ENCODE peak calls at places on chromosome 13, in five cellular contexts. L, S, W, D and R are unnamed samples.

GRCh38 chr13:110912651-110913051 is 2.2 kb downstream of the ANKRD10 start:
- DNase-seq in L (no peak), S (no peak), W (no peak), D (no peak), R (no peak)

GRCh38 chr13:77729502-77730221 is 32.2 kb downstream of the SLAIN1 start:
- DNase-seq in L (no peak), S (no peak), W (no peak), D (peak; percentile 36), R (no peak)

GRCh38 chr13:39616087-39616694 is 13.2 kb upstream of the LHFPL6 start:
- DNase-seq in L (peak; percentile 39), S (peak; percentile 54), W (peak; percentile 18), D (peak; percentile 16), R (peak; percentile 12)

GRCh38 chr13:108676620-108677019 is 47.2 kb downstream of the MYO16 start:
- DNase-seq in L (no peak), S (no peak), W (no peak), D (no peak), R (no peak)

GRCh38 chr13:105979131-105979530 is 556.3 kb downstream of the EFNB2 start:
- DNase-seq in L (no peak), S (no peak), W (no peak), D (no peak), R (no peak)

GRCh38 chr13:107650081-107650701 is 565.1 kb downstream of the LIG4 start:
- DNase-seq in L (peak; percentile 21), S (peak; percentile 63), W (peak; percentile 65), D (peak; percentile 15), R (no peak)

GRCh38 chr13:83229574-83230300 is 652.5 kb downstream of the SLITRK1 start:
- DNase-seq in L (no peak), S (no peak), W (no peak), D (no peak), R (no peak)

GRCh38 chr13:89550842-89551422 is 1796.6 kb upstream of the MIR17HG start:
- DNase-seq in L (no peak), S (no peak), W (no peak), D (no peak), R (no peak)

GRCh38 chr13:28611654-28612131 is 47.2 kb upstream of the POMP start:
- DNase-seq in L (no peak), S (no peak), W (no peak), D (peak; percentile 4), R (no peak)

GRCh38 chr13:91459485-91459884 is 61.1 kb downstream of the GPC5 start:
- DNase-seq in L (no peak), S (no peak), W (no peak), D (no peak), R (no peak)

GRCh38 chr13:61370520-61370919 is 45.1 kb downstream of the PCDH20 start:
- DNase-seq in L (peak; percentile 3), S (no peak), W (no peak), D (no peak), R (no peak)

GRCh38 chr13:99416411-99417121 is 84.7 kb upstream of the TM9SF2 start:
- DNase-seq in L (no peak), S (no peak), W (no peak), D (no peak), R (no peak)

GRCh38 chr13:19634129-19634740 is 776 bp downstream of the MPHOSPH8 start:
- DNase-seq in L (no peak), S (no peak), W (peak; percentile 61), D (no peak), R (no peak)

GRCh38 chr13:113589251-113589960 is 4.9 kb downstream of the TFDP1 start:
- DNase-seq in L (no peak), S (no peak), W (no peak), D (no peak), R (no peak)

GRCh38 chr13:98524793-98525192 is 52.1 kb downstream of the STK24 start:
- DNase-seq in L (no peak), S (no peak), W (no peak), D (no peak), R (no peak)

GRCh38 chr13:92500192-92500591 is 726.4 kb upstream of the GPC6 start:
- DNase-seq in L (peak; percentile 5), S (no peak), W (no peak), D (no peak), R (no peak)

GRCh38 chr13:72782717-72783116 is 784 bp downstream of the PIBF1 start:
- DNase-seq in L (no peak), S (no peak), W (no peak), D (no peak), R (no peak)

GRCh38 chr13:39998166-39998565 is 342.7 kb downstream of the COG6 start:
- DNase-seq in L (no peak), S (no peak), W (no peak), D (peak; percentile 7), R (no peak)

GRCh38 chr13:20160346-20161274 is at the start of gene GJA3:
- DNase-seq in L (no peak), S (peak; percentile 23), W (no peak), D (peak; percentile 57), R (no peak)

GRCh38 chr13:113405481-113406300 is 41.8 kb upstream of the GRTP1 start:
- DNase-seq in L (no peak), S (no peak), W (no peak), D (no peak), R (peak; percentile 63)

GRCh38 chr13:100875392-100876043 is 200.9 kb upstream of the TMTC4 start:
- DNase-seq in L (peak; percentile 85), S (no peak), W (no peak), D (no peak), R (no peak)

GRCh38 chr13:49603318-49603717 is 18.0 kb upstream of the RCBTB1 start:
- DNase-seq in L (no peak), S (no peak), W (no peak), D (no peak), R (no peak)

GRCh38 chr13:111491021-111491420 is 170.6 kb downstream of the TEX29 start:
- DNase-seq in L (no peak), S (no peak), W (no peak), D (no peak), R (no peak)